ENCODE peak calls at places on chromosomes 12 and 14, in eight cellular contexts. O is spleen, J is GM13976, Z is AG09309, U is AG10803, F is IMR-90, B is K562, A is Peyer's patch. M is an unnamed sample.

GRCh38 chr12:90833228-90833627 is 121.7 kb downstream of the CCER1 start:
- DNase-seq in O (no peak), J (no peak), Z (no peak), U (no peak), F (no peak), B (no peak), A (no peak), M (no peak)

GRCh38 chr12:132614861-132615578 is 3.6 kb upstream of the P2RX2 start:
- DNase-seq in O (peak; percentile 92), J (peak; percentile 87), Z (no peak), U (peak; percentile 79), F (peak; percentile 78), B (peak; percentile 77), A (peak; percentile 66), M (peak; percentile 89)

GRCh38 chr12:46523446-46523845 is 150.9 kb upstream of the SLC38A2 start:
- DNase-seq in O (no peak), J (no peak), Z (no peak), U (no peak), F (peak; percentile 40), B (no peak), A (no peak), M (no peak)

GRCh38 chr12:17372508-17372907 is 717.5 kb downstream of the RERGL start:
- DNase-seq in O (no peak), J (no peak), Z (no peak), U (no peak), F (no peak), B (no peak), A (no peak), M (no peak)

GRCh38 chr14:73796881-73797539 is 54.6 kb upstream of the PTGR2 start:
- DNase-seq in O (peak; percentile 6), J (no peak), Z (no peak), U (no peak), F (peak; percentile 37), B (no peak), A (no peak), M (no peak)

GRCh38 chr12:129614221-129614885 is 289.5 kb downstream of the TMEM132D start:
- DNase-seq in O (no peak), J (no peak), Z (no peak), U (no peak), F (no peak), B (no peak), A (no peak), M (no peak)

GRCh38 chr12:74980510-74980909 is 229.1 kb downstream of the KCNC2 start:
- DNase-seq in O (no peak), J (no peak), Z (no peak), U (no peak), F (no peak), B (no peak), A (no peak), M (no peak)

GRCh38 chr14:32244404-32244803 is 41.3 kb upstream of the RNU6-8 start:
- DNase-seq in O (no peak), J (no peak), Z (no peak), U (peak; percentile 29), F (no peak), B (no peak), A (no peak), M (no peak)

GRCh38 chr14:36655963-36656768 is 5.5 kb upstream of the PAX9 start:
- DNase-seq in O (no peak), J (peak; percentile 23), Z (no peak), U (no peak), F (no peak), B (no peak), A (no peak), M (peak; percentile 46)

GRCh38 chr14:20866963-20867362 is 24.2 kb upstream of the RNASE3 start:
- DNase-seq in O (no peak), J (no peak), Z (no peak), U (no peak), F (no peak), B (no peak), A (no peak), M (no peak)

GRCh38 chr14:94372021-94372605 is 16.3 kb downstream of the SERPINA1 start:
- DNase-seq in O (no peak), J (no peak), Z (no peak), U (no peak), F (no peak), B (no peak), A (no peak), M (no peak)
- TF ChIP-seq CTCF in O (no peak), J (no peak), Z (no peak), U (peak; percentile 5), F (no peak), B (peak; percentile 33), A (no peak), M (no peak)

GRCh38 chr12:60803147-60803546 is 1207.3 kb downstream of the SLC16A7 start:
- DNase-seq in O (no peak), J (no peak), Z (no peak), U (no peak), F (peak; percentile 37), B (no peak), A (no peak), M (no peak)

GRCh38 chr12:60805340-60805739 is 1209.5 kb downstream of the SLC16A7 start:
- DNase-seq in O (no peak), J (no peak), Z (no peak), U (no peak), F (no peak), B (no peak), A (no peak), M (no peak)
- TF ChIP-seq CTCF in O (no peak), J (no peak), Z (no peak), U (no peak), F (no peak), B (no peak), A (no peak), M (no peak)

GRCh38 chr14:29222671-29223268 is 456.2 kb downstream of the FOXG1 start:
- DNase-seq in O (no peak), J (no peak), Z (no peak), U (peak; percentile 61), F (peak; percentile 73), B (no peak), A (no peak), M (no peak)
- TF ChIP-seq CTCF in O (no peak), J (no peak), Z (peak; percentile 73), U (peak; percentile 86), F (peak; percentile 78), B (peak; percentile 29), A (no peak), M (peak; percentile 74)

GRCh38 chr14:99538275-99538674 is 57.1 kb downstream of the CCNK start:
- DNase-seq in O (no peak), J (no peak), Z (no peak), U (no peak), F (peak; percentile 25), B (no peak), A (no peak), M (no peak)
- TF ChIP-seq CTCF in O (no peak), J (no peak), Z (no peak), U (no peak), F (peak; percentile 14), B (no peak), A (no peak), M (no peak)

GRCh38 chr14:38616959-38617358 is 361.1 kb upstream of the CLEC14A start:
- DNase-seq in O (no peak), J (no peak), Z (no peak), U (peak; percentile 20), F (peak; percentile 7), B (no peak), A (no peak), M (no peak)

GRCh38 chr14:38623661-38624060 is 367.8 kb upstream of the CLEC14A start:
- DNase-seq in O (no peak), J (no peak), Z (peak; percentile 20), U (peak; percentile 59), F (no peak), B (no peak), A (no peak), M (no peak)

GRCh38 chr14:38618514-38618913 is 362.6 kb upstream of the CLEC14A start:
- DNase-seq in O (no peak), J (no peak), Z (no peak), U (no peak), F (no peak), B (no peak), A (no peak), M (no peak)
- TF ChIP-seq CTCF in O (no peak), J (no peak), Z (no peak), U (no peak), F (no peak), B (no peak), A (no peak), M (peak; percentile 29)

M was measured in GM13977.